ENCODE peak calls at places on chromosome 16, in nine cellular contexts. Z, D, S, G, U, N, C, K and F are unnamed samples.

GRCh38 chr16:56145369-56145768 is 45.9 kb upstream of the GNAO1 start:
- DNase-seq in Z (peak), D (no peak), S (no peak), G (no peak), U (no peak), N (no peak), C (no peak), K (no peak), F (no peak)

GRCh38 chr16:12186774-12187335 is 210.3 kb downstream of the SNX29 start:
- DNase-seq in Z (no peak), D (no peak), S (no peak), G (no peak), U (peak), N (no peak), C (no peak), K (no peak), F (no peak)

GRCh38 chr16:85662976-85663830 is 25.6 kb downstream of the GINS2 start:
- DNase-seq in Z (no peak), D (no peak), S (peak), G (no peak), U (peak), N (no peak), C (no peak), K (no peak), F (no peak)

GRCh38 chr16:87271256-87271655 is 45.9 kb downstream of the C16orf95 start:
- DNase-seq in Z (no peak), D (no peak), S (no peak), G (no peak), U (no peak), N (no peak), C (no peak), K (no peak), F (no peak)

GRCh38 chr16:88747588-88748301 is 37.3 kb downstream of the PIEZO1 start:
- DNase-seq in Z (peak), D (no peak), S (no peak), G (peak), U (peak), N (peak), C (peak), K (no peak), F (no peak)

GRCh38 chr16:61050547-61050946 is 985.7 kb downstream of the CDH8 start:
- DNase-seq in Z (no peak), D (no peak), S (no peak), G (no peak), U (no peak), N (no peak), C (no peak), K (no peak), F (no peak)

GRCh38 chr16:83870830-83871229 is 28.1 kb upstream of the MLYCD start:
- DNase-seq in Z (no peak), D (no peak), S (no peak), G (no peak), U (no peak), N (no peak), C (no peak), K (no peak), F (no peak)

GRCh38 chr16:80158766-80159165 is 382.0 kb upstream of the DYNLRB2 start:
- DNase-seq in Z (no peak), D (no peak), S (no peak), G (no peak), U (no peak), N (no peak), C (no peak), K (no peak), F (no peak)

GRCh38 chr16:89102035-89102776 is 8.6 kb downstream of the ACSF3 start:
- DNase-seq in Z (no peak), D (no peak), S (no peak), G (no peak), U (peak), N (no peak), C (no peak), K (no peak), F (no peak)

GRCh38 chr16:49698931-49699715 is 156.8 kb downstream of the ZNF423 start:
- DNase-seq in Z (peak), D (peak), S (no peak), G (no peak), U (no peak), N (no peak), C (no peak), K (no peak), F (no peak)

GRCh38 chr16:84677017-84677803 is 22.6 kb upstream of the USP10 start:
- DNase-seq in Z (no peak), D (no peak), S (no peak), G (no peak), U (peak), N (no peak), C (no peak), K (no peak), F (no peak)

GRCh38 chr16:56604966-56605365 is 3.4 kb upstream of the MT2A start:
- DNase-seq in Z (no peak), D (no peak), S (no peak), G (no peak), U (no peak), N (no peak), C (no peak), K (no peak), F (no peak)

GRCh38 chr16:66293207-66293735 is 73.2 kb upstream of the CDH5 start:
- DNase-seq in Z (no peak), D (no peak), S (no peak), G (peak), U (no peak), N (no peak), C (peak), K (no peak), F (peak)

GRCh38 chr16:84618428-84619102 is 687 bp upstream of the COTL1 start:
- DNase-seq in Z (peak), D (no peak), S (no peak), G (no peak), U (no peak), N (no peak), C (no peak), K (peak), F (peak)

GRCh38 chr16:49494386-49495150 is 121.0 kb downstream of the C16orf78 start:
- DNase-seq in Z (no peak), D (no peak), S (no peak), G (no peak), U (no peak), N (no peak), C (no peak), K (no peak), F (no peak)

GRCh38 chr16:71343078-71343477 is 15.4 kb upstream of the CALB2 start:
- DNase-seq in Z (no peak), D (no peak), S (no peak), G (no peak), U (no peak), N (no peak), C (no peak), K (no peak), F (no peak)

GRCh38 chr16:73064996-73065349 is 17.0 kb upstream of the ZFHX3 start:
- DNase-seq in Z (no peak), D (no peak), S (no peak), G (no peak), U (no peak), N (no peak), C (no peak), K (no peak), F (no peak)

GRCh38 chr16:82178352-82178751 is 8.3 kb upstream of the MPHOSPH6 start:
- DNase-seq in Z (no peak), D (no peak), S (no peak), G (no peak), U (no peak), N (no peak), C (no peak), K (no peak), F (no peak)

GRCh38 chr16:71626018-71626857 is at the start of gene MARVELD3:
- DNase-seq in Z (peak), D (no peak), S (peak), G (peak), U (peak), N (no peak), C (peak), K (no peak), F (peak)

GRCh38 chr16:85879975-85880831 is 18.8 kb upstream of the IRF8 start:
- DNase-seq in Z (no peak), D (no peak), S (no peak), G (no peak), U (no peak), N (peak), C (no peak), K (no peak), F (no peak)

GRCh38 chr16:57694556-57695377 is at the start of gene DRC7:
- DNase-seq in Z (peak), D (no peak), S (no peak), G (no peak), U (peak), N (peak), C (peak), K (peak), F (peak)

GRCh38 chr16:75252946-75253911 is 1.8 kb upstream of the BCAR1 start:
- DNase-seq in Z (peak), D (no peak), S (no peak), G (no peak), U (peak), N (no peak), C (no peak), K (peak), F (peak)

GRCh38 chr16:21159281-21159951 is 942 bp downstream of the LDAF1 start:
- DNase-seq in Z (peak), D (peak), S (peak), G (peak), U (peak), N (peak), C (peak), K (no peak), F (peak)

GRCh38 chr16:49492896-49493620 is 119.5 kb downstream of the C16orf78 start:
- DNase-seq in Z (peak), D (no peak), S (no peak), G (no peak), U (no peak), N (no peak), C (no peak), K (peak), F (peak)

GRCh38 chr16:6682142-6682811 is 650.4 kb upstream of the RBFOX1 start:
- DNase-seq in Z (peak), D (peak), S (no peak), G (no peak), U (peak), N (peak), C (peak), K (peak), F (no peak)

GRCh38 chr16:57091200-57091989 is 988 bp upstream of the CPNE2 start:
- DNase-seq in Z (peak), D (peak), S (no peak), G (no peak), U (no peak), N (no peak), C (peak), K (no peak), F (peak)

GRCh38 chr16:56871172-56871593 is 6.2 kb downstream of the SLC12A3 start:
- DNase-seq in Z (no peak), D (no peak), S (no peak), G (no peak), U (no peak), N (peak), C (peak), K (peak), F (peak)

GRCh38 chr16:77406680-77407079 is 28.2 kb downstream of the ADAMTS18 start:
- DNase-seq in Z (peak), D (no peak), S (no peak), G (no peak), U (no peak), N (no peak), C (no peak), K (no peak), F (no peak)

GRCh38 chr16:19804538-19805323 is 79.9 kb downstream of the GPRC5B start:
- DNase-seq in Z (peak), D (peak), S (peak), G (peak), U (no peak), N (peak), C (peak), K (peak), F (peak)

GRCh38 chr16:27920391-27920891 is 143.1 kb downstream of the GSG1L start:
- DNase-seq in Z (peak), D (no peak), S (no peak), G (no peak), U (no peak), N (no peak), C (no peak), K (no peak), F (no peak)

GRCh38 chr16:80527297-80527696 is 13.5 kb upstream of the DYNLRB2 start:
- DNase-seq in Z (peak), D (no peak), S (no peak), G (peak), U (no peak), N (peak), C (no peak), K (peak), F (no peak)

GRCh38 chr16:20611975-20612471 is 35.9 kb upstream of the ACSM2B start:
- DNase-seq in Z (no peak), D (no peak), S (no peak), G (no peak), U (peak), N (no peak), C (peak), K (peak), F (peak)

GRCh38 chr16:68645494-68646388 is 631 bp downstream of the CDH3 start:
- DNase-seq in Z (peak), D (no peak), S (peak), G (no peak), U (no peak), N (no peak), C (no peak), K (no peak), F (peak)

GRCh38 chr16:75288181-75288580 is 36.8 kb upstream of the BCAR1 start:
- DNase-seq in Z (no peak), D (no peak), S (no peak), G (no peak), U (no peak), N (no peak), C (no peak), K (no peak), F (no peak)

GRCh38 chr16:87461466-87461975 is 31.3 kb downstream of the ZCCHC14 start:
- DNase-seq in Z (peak), D (peak), S (peak), G (no peak), U (peak), N (peak), C (peak), K (peak), F (peak)

GRCh38 chr16:56558024-56558747 is 6.7 kb upstream of the MT4 start:
- DNase-seq in Z (no peak), D (no peak), S (no peak), G (no peak), U (no peak), N (no peak), C (no peak), K (peak), F (no peak)

GRCh38 chr16:57383276-57384247 is 11.3 kb downstream of the CX3CL1 start:
- DNase-seq in Z (no peak), D (no peak), S (no peak), G (no peak), U (no peak), N (no peak), C (no peak), K (no peak), F (no peak)

GRCh38 chr16:69005641-69006355 is 99.7 kb upstream of the HAS3 start:
- DNase-seq in Z (no peak), D (no peak), S (no peak), G (no peak), U (no peak), N (peak), C (no peak), K (no peak), F (no peak)

GRCh38 chr16:52552643-52553042 is 5.7 kb upstream of the TOX3 start:
- DNase-seq in Z (no peak), D (no peak), S (no peak), G (no peak), U (no peak), N (no peak), C (no peak), K (no peak), F (no peak)

GRCh38 chr16:87119748-87120147 is 197.4 kb downstream of the C16orf95 start:
- DNase-seq in Z (no peak), D (no peak), S (no peak), G (no peak), U (no peak), N (no peak), C (no peak), K (no peak), F (no peak)

GRCh38 chr16:3013491-3013951 is 798 bp downstream of the CLDN9 start:
- DNase-seq in Z (peak), D (no peak), S (no peak), G (no peak), U (peak), N (no peak), C (no peak), K (no peak), F (no peak)

GRCh38 chr16:3013998-3014690 is 1.4 kb downstream of the CLDN9 start:
- DNase-seq in Z (peak), D (no peak), S (no peak), G (no peak), U (no peak), N (no peak), C (no peak), K (no peak), F (no peak)

GRCh38 chr16:3010510-3010909 is 2.2 kb upstream of the CLDN9 start:
- DNase-seq in Z (no peak), D (no peak), S (no peak), G (no peak), U (no peak), N (no peak), C (no peak), K (no peak), F (no peak)

GRCh38 chr16:3012828-3013420 is at the start of gene CLDN9:
- DNase-seq in Z (peak), D (no peak), S (peak), G (no peak), U (no peak), N (no peak), C (peak), K (no peak), F (peak)

DNA sequence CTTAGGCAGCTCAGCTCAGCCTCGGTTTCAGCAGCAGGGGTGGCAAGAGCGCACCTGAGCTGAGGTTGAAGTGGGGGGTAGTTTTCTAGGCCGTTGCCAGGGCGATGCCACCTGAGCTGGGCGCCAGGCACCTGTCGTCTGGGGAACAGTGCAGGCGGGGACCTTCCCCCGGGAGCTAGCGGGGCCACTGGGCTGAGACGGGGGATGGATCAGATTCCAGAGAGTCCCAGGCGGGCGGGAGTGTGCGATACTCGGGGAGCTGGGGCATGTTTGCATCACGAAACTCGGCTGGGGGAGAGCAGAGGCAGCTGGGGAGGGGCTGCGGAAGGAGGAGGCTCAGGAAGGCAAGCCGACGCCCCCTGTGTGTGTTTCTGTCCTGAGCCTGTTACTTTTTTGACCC is 477 bp upstream of the CLDN9 start:
- DNase-seq in Z (peak), D (no peak), S (no peak), G (no peak), U (no peak), N (no peak), C (no peak), K (no peak), F (peak)
- H3K4me3 ChIP-seq in Z (peak), D (no peak), S (no peak), G (no peak), U (no peak), N (no peak), C (no peak), K (no peak), F (no peak)

GRCh38 chr16:14300631-14301149 is 229.6 kb downstream of the MRTFB start:
- DNase-seq in Z (peak), D (peak), S (peak), G (peak), U (peak), N (peak), C (peak), K (peak), F (peak)
- TF ChIP-seq CTCF in Z (peak), D (peak), S (peak), G (peak), U (peak), N (peak), C (peak), K (peak), F (peak)

DNA sequence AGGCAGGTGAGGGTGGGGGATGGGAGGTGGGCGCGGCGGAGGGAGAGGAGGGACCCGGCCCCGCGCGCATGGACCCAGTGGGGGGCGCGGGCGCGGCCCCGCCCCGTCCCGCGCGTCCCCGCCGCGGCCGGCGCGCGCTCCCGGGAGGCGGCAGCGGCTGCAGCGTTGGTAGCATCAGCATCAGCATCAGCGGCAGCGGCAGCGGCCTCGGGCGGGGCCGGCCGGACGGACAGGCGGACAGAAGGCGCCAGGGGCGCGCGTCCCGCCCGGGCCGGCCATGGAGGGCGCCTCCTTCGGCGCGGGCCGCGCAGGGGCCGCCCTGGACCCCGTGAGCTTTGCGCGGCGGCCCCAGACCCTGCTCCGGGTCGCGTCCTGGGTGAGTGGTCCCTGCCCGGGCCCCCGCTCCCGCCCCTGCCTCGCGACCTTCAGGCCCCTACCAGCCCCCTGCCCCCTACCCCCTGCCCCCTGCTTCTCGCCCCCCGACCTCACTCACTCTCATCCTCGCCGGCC is at the start of gene SYNGR3:
- DNase-seq in Z (peak), D (no peak), S (no peak), G (no peak), U (no peak), N (no peak), C (no peak), K (no peak), F (peak)
- H3K4me3 ChIP-seq in Z (peak), D (no peak), S (no peak), G (peak), U (no peak), N (peak), C (peak), K (no peak), F (no peak)

GRCh38 chr16:10040136-10041080 is 141.8 kb downstream of the GRIN2A start:
- DNase-seq in Z (peak), D (no peak), S (no peak), G (no peak), U (no peak), N (no peak), C (no peak), K (no peak), F (no peak)

GRCh38 chr16:10045291-10045775 is 136.9 kb downstream of the GRIN2A start:
- DNase-seq in Z (no peak), D (no peak), S (no peak), G (no peak), U (no peak), N (no peak), C (no peak), K (no peak), F (no peak)

GRCh38 chr16:10037771-10038170 is 144.5 kb downstream of the GRIN2A start:
- DNase-seq in Z (no peak), D (no peak), S (no peak), G (no peak), U (no peak), N (no peak), C (no peak), K (no peak), F (no peak)

GRCh38 chr16:10036951-10037350 is 145.3 kb downstream of the GRIN2A start:
- DNase-seq in Z (no peak), D (no peak), S (no peak), G (no peak), U (no peak), N (no peak), C (no peak), K (no peak), F (no peak)

GRCh38 chr16:10039220-10040096 is 142.8 kb downstream of the GRIN2A start:
- DNase-seq in Z (peak), D (no peak), S (no peak), G (no peak), U (no peak), N (peak), C (no peak), K (no peak), F (peak)
- TF ChIP-seq CTCF in Z (peak), D (no peak), S (no peak), G (no peak), U (peak), N (no peak), C (peak), K (peak), F (no peak)

GRCh38 chr16:53619247-53619646 is 84.4 kb downstream of the RPGRIP1L start:
- DNase-seq in Z (no peak), D (no peak), S (no peak), G (no peak), U (no peak), N (no peak), C (no peak), K (no peak), F (no peak)

GRCh38 chr16:53626161-53626560 is 77.5 kb downstream of the RPGRIP1L start:
- DNase-seq in Z (no peak), D (no peak), S (no peak), G (no peak), U (no peak), N (no peak), C (no peak), K (no peak), F (no peak)

GRCh38 chr16:53622315-53622714 is 81.3 kb downstream of the RPGRIP1L start:
- DNase-seq in Z (no peak), D (no peak), S (no peak), G (no peak), U (no peak), N (no peak), C (no peak), K (no peak), F (no peak)

GRCh38 chr16:53625221-53625620 is 78.4 kb downstream of the RPGRIP1L start:
- DNase-seq in Z (no peak), D (no peak), S (no peak), G (no peak), U (no peak), N (no peak), C (no peak), K (no peak), F (no peak)

GRCh38 chr16:53620476-53620875 is 83.2 kb downstream of the RPGRIP1L start:
- DNase-seq in Z (no peak), D (no peak), S (no peak), G (no peak), U (no peak), N (no peak), C (no peak), K (no peak), F (no peak)
- H3K4me3 ChIP-seq in Z (no peak), D (no peak), S (no peak), G (no peak), U (no peak), N (no peak), C (no peak), K (no peak), F (no peak)